ENCODE peak calls at places on chromosomes 12 and 14, in four cellular contexts. L, X, H and N are unnamed samples.

GRCh38 chr12:67271976-67272375 is 2.8 kb downstream of the CAND1 start:
- DNase-seq in L (peak; percentile 51), H (no peak), X (no peak), N (no peak)

GRCh38 chr12:66351301-66351700 is 49.0 kb downstream of the HELB start:
- DNase-seq in X (no peak), L (no peak), H (no peak), N (no peak)

GRCh38 chr12:51320695-51321320 is 3.2 kb downstream of the BIN2 start:
- DNase-seq in L (peak; percentile 26), X (peak; percentile 56), H (no peak), N (no peak)

GRCh38 chr12:3236345-3237153 is 159.4 kb downstream of the TSPAN9 start:
- DNase-seq in L (peak; percentile 72), X (peak; percentile 57), H (no peak), N (peak; percentile 67)

GRCh38 chr12:59517522-59517921 is 78.3 kb upstream of the SLC16A7 start:
- DNase-seq in X (no peak), H (no peak), L (no peak), N (no peak)

GRCh38 chr14:90416649-90417237 is 19.9 kb downstream of the CALM1 start:
- DNase-seq in H (no peak), X (no peak), L (no peak), N (peak; percentile 89)

GRCh38 chr12:97250483-97250882 is 212.1 kb upstream of the RMST start:
- DNase-seq in H (no peak), L (no peak), X (no peak), N (no peak)

GRCh38 chr12:80979821-80980220 is 42.1 kb upstream of the LIN7A start:
- DNase-seq in X (no peak), H (no peak), L (no peak), N (no peak)

GRCh38 chr14:89359477-89360222 is 57.4 kb downstream of the FOXN3 start:
- DNase-seq in X (no peak), L (no peak), H (no peak), N (peak; percentile 18)

GRCh38 chr12:713281-713875 is 39.0 kb upstream of the WNK1 start:
- DNase-seq in L (no peak), X (no peak), H (no peak), N (no peak)

GRCh38 chr12:110883251-110883650 is 36.5 kb downstream of the CCDC63 start:
- DNase-seq in L (no peak), X (no peak), H (no peak), N (no peak)

GRCh38 chr12:77847060-77847541 is 16.4 kb downstream of the NAV3 start:
- DNase-seq in X (no peak), H (no peak), L (peak; percentile 1), N (peak; percentile 40)

GRCh38 chr12:108214486-108214885 is 85.4 kb downstream of the WSCD2 start:
- DNase-seq in X (peak; percentile 66), H (no peak), L (peak; percentile 7), N (peak; percentile 9)

GRCh38 chr14:91154851-91155625 is 41.2 kb downstream of the DGLUCY start:
- DNase-seq in H (no peak), X (no peak), L (peak; percentile 72), N (peak; percentile 88)

GRCh38 chr14:54364555-54365415 is 32.0 kb upstream of the CDKN3 start:
- DNase-seq in X (no peak), L (peak; percentile 37), H (no peak), N (peak; percentile 86)

GRCh38 chr12:31368666-31369361 is 42.9 kb upstream of the SINHCAF start:
- DNase-seq in X (no peak), H (no peak), L (peak; percentile 48), N (no peak)

GRCh38 chr12:117321572-117321971 is 39.9 kb downstream of the NOS1 start:
- DNase-seq in H (no peak), X (no peak), L (no peak), N (no peak)

DNA sequence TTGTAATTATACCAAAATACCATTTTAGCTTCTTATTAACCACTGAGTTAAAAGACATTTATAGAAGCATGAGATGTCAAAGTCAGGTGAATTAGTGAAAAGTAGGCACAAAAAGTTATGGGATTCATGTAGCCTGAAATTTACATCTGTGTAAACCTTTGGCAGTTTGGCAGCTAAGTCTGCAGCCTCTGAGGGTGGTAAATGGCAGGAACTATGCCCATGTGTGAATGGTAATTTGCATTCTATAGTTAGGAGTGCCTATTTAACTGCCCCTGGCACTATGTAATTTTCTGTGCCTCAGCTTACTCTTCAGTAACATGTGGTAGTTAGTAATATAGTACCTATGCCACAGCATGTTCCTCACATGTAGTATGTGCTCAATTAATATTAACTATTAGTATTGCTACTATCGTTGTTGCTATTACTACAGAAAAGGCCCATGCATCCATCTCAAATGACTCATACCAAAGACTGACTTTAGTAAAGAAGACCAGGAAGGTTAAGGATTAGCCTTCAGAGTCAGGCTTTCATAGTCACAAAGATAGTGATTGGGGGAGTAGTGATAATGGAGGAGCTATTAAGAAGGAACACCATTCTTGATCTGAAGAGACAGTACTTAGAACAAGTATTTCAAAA is 258.7 kb upstream of the BTG1 start:
- DNase-seq in L (no peak), X (peak; percentile 26), H (no peak), N (no peak)
- H3K9me1 ChIP-seq in L (no peaks in the 10 kb centered on the region), X (no peaks in the 10 kb centered on the region), H (no peaks in the 10 kb centered on the region), N (no peaks in the 10 kb centered on the region)

DNA sequence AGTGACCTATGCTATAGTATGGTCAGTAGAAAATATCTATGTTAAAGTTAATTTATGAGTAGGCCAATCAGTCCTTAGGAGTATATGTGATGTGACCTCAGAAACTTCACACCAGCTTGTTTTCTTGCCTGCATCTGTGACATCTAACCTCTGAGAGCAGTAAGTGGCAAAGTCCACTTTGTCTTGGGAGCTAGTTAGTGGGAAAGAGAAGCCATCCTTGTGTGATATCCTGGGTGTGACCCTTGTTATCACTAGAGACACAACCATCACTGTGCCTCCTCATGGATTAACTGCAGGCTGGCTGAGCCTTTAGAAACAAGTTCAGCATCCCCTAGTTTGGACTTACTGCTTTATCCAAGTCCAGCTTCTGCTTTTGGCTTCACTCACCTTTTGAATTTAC is 170.6 kb upstream of the STXBP6 start:
- DNase-seq in L (no peak), H (no peak), X (no peak), N (no peak)
- H3K9me1 ChIP-seq in L (no peaks in the 10 kb centered on the region), H (no peaks in the 10 kb centered on the region), X (no peaks in the 10 kb centered on the region), N (no peaks in the 10 kb centered on the region)

DNA sequence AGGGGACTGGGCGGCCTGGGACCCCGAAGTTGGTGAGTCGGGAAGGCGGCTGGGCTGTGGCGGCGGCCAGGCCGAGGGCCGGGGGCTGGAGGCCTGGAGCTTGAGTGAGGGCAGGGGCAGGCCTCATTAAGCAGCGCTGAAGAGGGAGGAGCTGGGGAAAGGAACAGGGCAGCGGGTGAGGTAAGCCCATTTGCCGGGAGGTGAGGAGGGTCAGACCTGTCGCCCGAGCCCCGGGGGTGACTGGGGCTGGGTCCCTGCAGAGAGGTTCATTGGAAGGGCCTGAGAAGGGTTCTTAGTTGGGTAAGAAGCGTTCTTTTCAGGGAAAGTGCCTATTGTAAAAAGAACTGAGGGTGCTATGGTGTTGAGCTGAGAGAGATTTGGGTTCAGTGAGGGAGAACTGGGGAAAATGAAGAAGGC is 438 bp downstream of the RAB5B start:
- DNase-seq in L (peak; percentile 45), X (no peak), H (no peak), N (peak; percentile 47)
- H3K9me1 ChIP-seq in L (peaks cover 5% of the 10 kb centered on the region), X (no peaks in the 10 kb centered on the region), H (no peaks in the 10 kb centered on the region), N (no peaks in the 10 kb centered on the region)

GRCh38 chr12:132349501-132350131 is 20.2 kb upstream of the GALNT9 start:
- DNase-seq in X (no peak), L (no peak), H (no peak), N (no peak)
- H3K9me1 ChIP-seq in X (no peaks in the 10 kb centered on the region), L (no peaks in the 10 kb centered on the region), H (no peaks in the 10 kb centered on the region), N (no peaks in the 10 kb centered on the region)

DNA sequence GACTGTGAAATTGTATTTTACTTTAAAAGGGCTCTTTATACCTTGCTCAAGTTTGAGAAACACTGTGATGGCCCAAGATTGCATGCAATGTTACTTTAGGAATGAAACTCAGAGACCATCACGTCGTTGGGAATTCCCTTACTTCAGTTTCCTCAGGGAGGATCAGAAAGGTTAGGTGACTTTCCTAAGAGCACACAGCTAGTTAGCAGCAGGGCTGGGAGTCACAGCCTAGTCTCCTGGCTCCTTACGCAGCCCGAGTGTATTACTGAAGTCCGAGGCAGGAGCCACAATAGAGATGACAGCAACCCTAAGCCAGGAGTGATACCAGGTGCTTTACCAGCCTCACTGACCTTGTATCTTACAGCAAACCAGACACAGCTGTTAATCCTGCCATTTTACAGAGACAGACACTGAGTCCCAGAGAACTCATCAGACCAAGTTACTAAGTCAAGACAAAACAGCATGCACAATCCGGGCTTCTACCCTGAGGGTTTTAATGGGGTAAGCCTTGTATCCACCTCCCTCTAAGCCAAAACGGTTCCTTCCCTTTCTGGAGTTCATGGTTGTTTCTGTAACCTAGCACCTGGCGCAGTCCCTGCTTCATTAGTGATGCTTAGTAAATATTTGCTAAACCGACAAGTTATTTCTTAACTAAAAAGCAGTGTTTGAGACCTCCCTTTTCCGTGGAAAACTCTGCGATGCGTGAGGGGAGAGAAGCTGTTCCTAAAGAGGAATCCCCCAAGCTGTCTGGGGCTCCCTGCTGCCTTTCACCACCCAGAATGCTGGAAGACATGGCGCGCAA is 66.9 kb downstream of the RBM19 start:
- DNase-seq in X (no peak), L (no peak), H (no peak), N (no peak)
- H3K9me1 ChIP-seq in X (no peaks in the 10 kb centered on the region), L (peaks cover 10% of the 10 kb centered on the region), H (no peaks in the 10 kb centered on the region), N (no peaks in the 10 kb centered on the region)

DNA sequence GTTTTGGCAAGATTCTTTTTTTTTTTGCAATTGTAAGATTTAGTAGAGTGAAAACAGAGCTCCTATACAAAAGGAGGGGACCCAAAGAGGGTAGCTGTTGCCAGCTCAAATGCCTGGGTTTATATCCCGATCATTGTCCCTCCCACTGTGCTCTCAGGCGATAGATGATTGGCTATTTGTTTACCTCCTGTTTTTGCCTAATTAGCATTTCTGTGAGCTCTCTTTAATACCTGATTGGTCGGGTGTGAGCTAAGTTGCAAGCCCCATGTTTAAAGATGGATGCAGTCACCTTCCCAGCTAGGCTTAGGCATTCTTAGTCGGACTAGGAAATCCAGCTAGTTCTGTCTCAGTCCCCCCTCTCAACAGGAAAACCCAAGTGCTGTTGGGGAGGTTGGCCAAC is 1.9 kb downstream of the EXOC3L4 start:
- DNase-seq in X (no peak), L (no peak), H (no peak), N (no peak)
- H3K9me1 ChIP-seq in X (no peaks in the 10 kb centered on the region), L (no peaks in the 10 kb centered on the region), H (no peaks in the 10 kb centered on the region), N (no peaks in the 10 kb centered on the region)